ENCODE peak calls at places on chromosomes 16 and 17, in eight cellular contexts. T, H, P, R, V, E, Y and B are unnamed samples.

GRCh38 chr16:56673916-56674315 is 4.3 kb downstream of the MT1H start:
- DNase-seq in T (no peak), H (no peak), Y (peak), R (no peak), P (no peak), E (peak), V (no peak), B (no peak)

GRCh38 chr16:79658301-79659001 is 57.9 kb upstream of the MAF start:
- DNase-seq in H (no peak), R (peak), T (no peak), E (no peak), V (peak), P (no peak), Y (peak), B (peak)

GRCh38 chr17:82668631-82669099 is 20.4 kb upstream of the WDR45B start:
- DNase-seq in T (no peak), H (peak), R (no peak), V (peak), P (peak), E (peak), Y (peak), B (no peak)

GRCh38 chr16:57000271-57001025 is 11.1 kb downstream of the NLRC5 start:
- DNase-seq in R (peak), Y (peak), T (peak), P (no peak), E (no peak), V (peak), H (peak), B (no peak)

GRCh38 chr16:2252806-2253148 is 1.4 kb upstream of the ECI1 start:
- DNase-seq in P (no peak), H (no peak), V (no peak), R (no peak), T (no peak), Y (no peak), E (no peak), B (no peak)

GRCh38 chr17:10739341-10739905 is 9.6 kb upstream of the TMEM220 start:
- DNase-seq in T (no peak), V (no peak), R (no peak), P (no peak), H (no peak), Y (no peak), E (peak), B (peak)

GRCh38 chr16:50815382-50815781 is 73.5 kb downstream of the CYLD start:
- DNase-seq in R (peak), P (no peak), Y (no peak), E (no peak), T (no peak), H (no peak), V (no peak), B (peak)

GRCh38 chr17:13864551-13864950 is 204.8 kb upstream of the COX10 start:
- DNase-seq in E (no peak), V (no peak), R (no peak), T (no peak), P (no peak), H (no peak), Y (peak), B (no peak)

GRCh38 chr17:27793168-27793905 is 7.0 kb downstream of the NOS2 start:
- DNase-seq in Y (no peak), R (no peak), T (no peak), V (peak), P (no peak), E (peak), H (no peak), B (no peak)

GRCh38 chr16:57422026-57422944 is 17.7 kb downstream of the CCL17 start:
- DNase-seq in R (peak), Y (peak), H (no peak), E (peak), T (no peak), V (peak), P (no peak), B (no peak)

GRCh38 chr17:83109793-83110645 is 30.6 kb downstream of the METRNL start:
- DNase-seq in Y (peak), E (peak), T (peak), V (peak), H (no peak), R (peak), P (no peak), B (peak)

GRCh38 chr17:17921192-17922082 is 50.8 kb downstream of the TOM1L2 start:
- DNase-seq in Y (peak), E (peak), V (peak), H (no peak), P (peak), T (no peak), R (no peak), B (no peak)

GRCh38 chr16:62665269-62665668 is 629.0 kb upstream of the CDH8 start:
- DNase-seq in Y (no peak), E (no peak), R (no peak), H (no peak), P (peak), T (no peak), V (no peak), B (no peak)

GRCh38 chr16:1194665-1195392 is 30.2 kb downstream of the TPSG1 start:
- DNase-seq in T (no peak), V (no peak), R (no peak), P (no peak), E (peak), H (no peak), Y (no peak), B (no peak)

DNA sequence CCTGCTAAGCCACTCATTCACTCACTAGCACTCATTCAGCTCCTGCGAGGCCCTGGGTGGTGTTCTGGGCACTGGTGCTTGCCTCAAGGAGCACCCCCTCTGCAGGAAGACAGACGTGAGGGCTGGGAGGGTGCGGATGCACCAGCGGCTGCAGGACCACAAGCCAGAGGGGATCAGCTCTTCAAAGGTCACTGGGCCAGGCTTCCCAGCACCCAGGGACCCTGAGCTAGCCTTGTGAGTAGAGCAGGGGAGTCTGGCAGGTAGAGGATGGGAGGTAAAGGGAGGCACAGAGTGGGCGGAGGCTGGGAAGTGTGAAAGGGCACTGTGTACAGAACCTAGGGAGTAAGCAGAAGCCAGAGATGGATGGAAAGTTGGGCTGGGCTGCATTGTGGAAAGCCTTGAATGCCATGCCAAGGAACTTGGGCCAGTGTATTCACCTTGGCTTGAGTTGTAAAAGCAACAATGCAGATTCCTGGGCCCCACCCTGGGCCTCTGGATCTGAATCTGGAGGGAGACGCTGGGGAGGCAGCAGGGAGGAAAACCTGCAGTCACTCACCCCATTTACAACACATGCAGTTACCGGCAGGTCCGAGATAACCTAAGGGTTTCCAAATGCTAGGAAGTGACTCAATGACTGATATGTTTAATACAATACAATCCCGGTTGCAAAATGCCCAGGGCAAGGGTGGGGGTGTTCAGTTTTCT is 1.7 kb downstream of the IL4R start:
- DNase-seq in R (peak), T (peak), V (peak), Y (peak), E (peak), P (no peak), H (peak), B (no peak)
- TF ChIP-seq CTCF in R (no peak), T (no peak), V (no peak), Y (peak), E (peak), P (no peak), H (peak), B (no peak)

GRCh38 chr16:81729451-81729850 is 49.6 kb upstream of the PLCG2 start:
- DNase-seq in E (no peak), P (no peak), T (no peak), V (no peak), H (no peak), R (no peak), Y (no peak), B (no peak)
- TF ChIP-seq CTCF in E (no peak), P (no peak), T (no peak), V (no peak), H (no peak), R (no peak), Y (no peak), B (no peak)

GRCh38 chr16:72241930-72242329 is 70.0 kb upstream of the PMFBP1 start:
- DNase-seq in R (no peak), H (no peak), E (peak), T (no peak), P (peak), Y (peak), V (peak), B (no peak)

GRCh38 chr16:72246423-72246822 is 74.5 kb upstream of the PMFBP1 start:
- DNase-seq in H (peak), R (no peak), E (no peak), P (no peak), Y (no peak), T (no peak), V (no peak), B (no peak)

GRCh38 chr16:72247821-72248253 is 75.9 kb upstream of the PMFBP1 start:
- DNase-seq in Y (peak), H (no peak), E (no peak), R (peak), P (no peak), V (no peak), T (no peak), B (no peak)

GRCh38 chr16:72242757-72243156 is 70.8 kb upstream of the PMFBP1 start:
- DNase-seq in V (no peak), Y (no peak), E (no peak), R (no peak), P (no peak), H (no peak), T (no peak), B (no peak)

GRCh38 chr16:72244853-72245252 is 72.9 kb upstream of the PMFBP1 start:
- DNase-seq in H (no peak), E (no peak), P (no peak), T (no peak), R (no peak), Y (no peak), V (no peak), B (no peak)
- TF ChIP-seq CTCF in H (no peak), E (peak), P (no peak), T (no peak), R (no peak), Y (peak), V (no peak), B (no peak)

GRCh38 chr17:958712-959451 is 20.7 kb downstream of the NXN start:
- DNase-seq in E (no peak), Y (peak), R (no peak), P (no peak), H (no peak), V (no peak), T (no peak), B (no peak)
- TF ChIP-seq CTCF in E (no peak), Y (no peak), R (no peak), P (no peak), H (no peak), V (no peak), T (no peak), B (no peak)

DNA sequence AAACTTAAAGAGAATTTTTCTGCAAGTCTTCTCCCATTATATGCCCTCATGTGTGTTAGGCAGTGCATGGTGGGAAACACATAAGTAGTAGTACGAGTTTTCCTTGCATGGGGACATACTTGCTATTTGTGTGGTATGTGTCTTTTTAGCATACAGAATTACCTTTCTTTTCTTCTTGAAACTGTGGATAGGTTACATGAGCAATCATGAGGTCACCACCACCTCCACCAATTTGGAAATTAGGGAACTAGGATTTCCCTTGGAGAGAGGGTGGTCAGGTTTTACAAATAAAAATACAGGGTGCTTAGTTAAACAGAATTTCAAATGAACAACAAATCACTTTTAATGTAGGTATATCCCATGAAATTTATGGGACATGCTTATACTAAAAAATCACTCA is 16.3 kb upstream of the AMZ2 start:
- DNase-seq in P (no peak), T (no peak), V (no peak), H (no peak), R (no peak), Y (no peak), E (no peak), B (no peak)
- TF ChIP-seq CTCF in P (no peak), T (no peak), V (no peak), H (no peak), R (no peak), Y (no peak), E (no peak), B (no peak)

DNA sequence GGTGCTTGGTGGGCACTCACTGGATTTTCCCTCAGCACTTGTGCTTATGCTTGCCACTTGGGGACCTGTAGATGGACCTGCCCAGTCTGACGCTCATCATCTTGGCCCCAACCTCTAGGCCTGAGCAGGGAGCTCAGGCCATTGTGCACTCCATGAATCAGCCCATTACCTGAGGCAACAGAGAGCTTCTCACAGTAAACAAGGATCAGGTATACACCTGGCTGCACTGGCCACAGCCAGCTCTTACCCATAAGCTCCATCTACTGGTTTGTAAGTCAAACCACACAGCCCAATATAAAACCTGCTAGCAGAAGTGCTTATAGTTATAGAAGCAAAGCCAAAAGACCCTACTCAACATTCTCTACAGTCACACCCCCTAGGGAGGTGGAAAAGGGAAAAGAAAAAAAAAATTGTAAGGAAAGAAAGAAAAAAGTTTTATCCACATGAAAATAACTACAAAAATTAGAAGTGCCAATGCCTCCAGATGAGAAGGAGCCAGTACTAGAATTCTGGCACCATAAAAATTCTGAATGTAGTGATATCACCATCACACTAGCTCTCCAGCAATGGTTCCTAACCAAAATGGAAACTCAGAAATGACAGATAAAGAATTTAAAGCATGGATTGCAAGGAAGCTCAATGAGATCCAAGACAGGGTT is 87.8 kb upstream of the CDH5 start:
- DNase-seq in Y (no peak), T (no peak), P (no peak), V (no peak), E (no peak), R (no peak), H (no peak), B (no peak)
- TF ChIP-seq CTCF in Y (no peak), T (no peak), P (no peak), V (no peak), E (no peak), R (no peak), H (no peak), B (no peak)

GRCh38 chr17:50908140-50908859 is 42.1 kb upstream of the TOB1 start:
- DNase-seq in R (no peak), V (no peak), P (no peak), T (no peak), E (no peak), Y (no peak), H (no peak), B (no peak)
- TF ChIP-seq CTCF in R (no peak), V (no peak), P (no peak), T (no peak), E (no peak), Y (no peak), H (no peak), B (no peak)

DNA sequence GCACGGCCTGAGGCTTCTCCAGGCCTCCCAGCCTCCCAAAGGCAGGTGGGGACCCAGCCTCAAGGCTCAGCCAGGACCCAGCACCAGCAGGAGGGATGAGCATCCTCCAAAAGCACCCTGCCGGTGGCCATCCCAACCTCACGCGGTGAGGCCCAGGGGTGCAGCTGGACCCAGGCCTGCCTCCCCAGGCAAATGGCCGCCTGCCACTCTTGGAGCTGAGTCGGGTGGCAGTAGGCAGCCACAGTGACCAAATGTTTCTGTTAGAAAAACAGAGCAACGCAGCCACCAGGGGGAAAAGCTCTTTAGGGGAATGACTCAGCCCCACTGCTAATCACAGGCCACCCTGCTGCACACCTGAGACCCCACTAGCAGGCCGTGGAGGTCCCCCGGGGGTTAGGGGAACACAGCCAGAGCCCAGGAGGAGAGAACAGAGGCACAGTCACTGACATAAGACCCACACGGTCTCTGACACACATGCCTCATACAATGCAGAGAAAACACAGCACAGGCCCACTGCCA is 12.5 kb downstream of the BCAR1 start:
- DNase-seq in V (no peak), R (no peak), E (no peak), P (peak), Y (no peak), T (peak), H (no peak), B (no peak)
- TF ChIP-seq CTCF in V (no peak), R (no peak), E (peak), P (no peak), Y (peak), T (peak), H (no peak), B (peak)

GRCh38 chr17:80083136-80083661 is 18.2 kb upstream of the GAA start:
- DNase-seq in R (no peak), T (no peak), E (no peak), P (no peak), Y (no peak), H (no peak), V (no peak), B (no peak)
- TF ChIP-seq CTCF in R (no peak), T (no peak), E (no peak), P (no peak), Y (no peak), H (no peak), V (no peak), B (no peak)

GRCh38 chr16:6362321-6362720 is 970.3 kb upstream of the RBFOX1 start:
- DNase-seq in E (no peak), Y (no peak), R (no peak), T (no peak), H (no peak), V (no peak), P (no peak), B (no peak)

GRCh38 chr16:6356881-6357280 is 975.8 kb upstream of the RBFOX1 start:
- DNase-seq in R (no peak), Y (no peak), H (no peak), E (no peak), T (no peak), V (no peak), P (no peak), B (no peak)

GRCh38 chr16:6363891-6364607 is 968.6 kb upstream of the RBFOX1 start:
- DNase-seq in T (no peak), H (no peak), E (no peak), Y (no peak), V (no peak), P (no peak), R (no peak), B (no peak)

DNA sequence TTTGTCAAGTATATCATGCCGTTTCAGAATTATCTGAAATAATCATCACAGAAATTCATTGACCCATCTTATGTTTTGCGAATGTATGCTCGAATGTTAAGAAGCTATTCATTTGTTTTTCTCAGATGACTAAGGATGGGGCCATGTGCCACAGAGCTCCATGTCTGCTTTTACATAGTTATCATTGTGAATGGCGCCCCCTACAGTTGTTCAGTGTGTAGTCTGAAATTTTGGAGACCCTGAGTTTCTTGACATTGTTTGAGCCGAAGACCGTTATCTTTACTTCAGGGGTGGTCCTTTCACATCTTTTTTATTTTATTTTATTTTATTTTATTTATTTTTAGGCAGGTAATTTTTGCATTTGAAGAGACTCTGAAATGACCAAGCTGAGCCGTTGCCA is 972.0 kb upstream of the RBFOX1 start:
- DNase-seq in Y (no peak), R (no peak), P (no peak), V (no peak), E (no peak), H (no peak), T (no peak), B (no peak)
- TF ChIP-seq CTCF in Y (no peak), R (no peak), P (peak), V (no peak), E (no peak), H (no peak), T (no peak), B (no peak)